ENCODE peak calls at places on chromosomes 1 and 21, in ten cellular contexts. T, J, K, M, U, D, Z, F, O and L are unnamed samples.

GRCh38 chr1:4615501-4615900 is 38.9 kb upstream of the AJAP1 start:
- ATAC-seq in T (no peak), J (no peak), K (no peak), M (no peak), U (no peak), D (no peak), Z (no peak), F (no peak), O (no peak), L (no peak)

GRCh38 chr1:219521325-219521724 is 91.6 kb downstream of the ZC3H11B start:
- ATAC-seq in T (no peak), J (no peak), K (no peak), M (no peak), U (no peak), D (no peak), Z (no peak), F (no peak), O (no peak), L (no peak)

GRCh38 chr1:81937791-81938450 is 137.2 kb downstream of the ADGRL2 start:
- ATAC-seq in T (no peak), J (no peak), K (no peak), M (no peak), U (peak; percentile 78), D (no peak), Z (no peak), F (no peak), O (no peak), L (peak; percentile 39)

GRCh38 chr1:39666772-39667171 is 5.1 kb downstream of the NT5C1A start:
- ATAC-seq in T (no peak), J (peak; percentile 86), K (no peak), M (no peak), U (no peak), D (no peak), Z (no peak), F (no peak), O (no peak), L (no peak)

GRCh38 chr1:97482022-97482421 is 438.8 kb downstream of the DPYD start:
- ATAC-seq in T (no peak), J (no peak), K (no peak), M (no peak), U (no peak), D (no peak), Z (no peak), F (no peak), O (no peak), L (no peak)

GRCh38 chr1:50841791-50842387 is 118.2 kb downstream of the FAF1 start:
- ATAC-seq in T (no peak), J (no peak), K (peak; percentile 30), M (peak; percentile 62), U (no peak), D (no peak), Z (no peak), F (no peak), O (no peak), L (peak; percentile 73)

GRCh38 chr1:74908797-74909196 is 175.8 kb downstream of the TYW3 start:
- ATAC-seq in T (no peak), J (no peak), K (no peak), M (no peak), U (no peak), D (no peak), Z (no peak), F (no peak), O (no peak), L (no peak)

GRCh38 chr1:107950434-107950833 is 14.5 kb downstream of the VAV3 start:
- ATAC-seq in T (peak; percentile 35), J (peak; percentile 32), K (no peak), M (no peak), U (no peak), D (no peak), Z (no peak), F (no peak), O (no peak), L (no peak)

GRCh38 chr1:60923287-60924110 is 158.9 kb upstream of the NFIA start:
- ATAC-seq in T (no peak), J (no peak), K (peak; percentile 86), M (no peak), U (peak; percentile 50), D (no peak), Z (no peak), F (no peak), O (no peak), L (no peak)

GRCh38 chr1:44328767-44329416 is 26.2 kb downstream of the ERI3 start:
- ATAC-seq in T (no peak), J (no peak), K (no peak), M (peak; percentile 13), U (no peak), D (no peak), Z (no peak), F (no peak), O (no peak), L (no peak)

GRCh38 chr21:46207006-46207919 is 21.3 kb downstream of the LSS start:
- ATAC-seq in T (no peak), J (no peak), K (no peak), M (no peak), U (no peak), D (no peak), Z (no peak), F (no peak), O (no peak), L (no peak)

GRCh38 chr1:115577513-115577912 is 64.3 kb upstream of the VANGL1 start:
- ATAC-seq in T (no peak), J (no peak), K (no peak), M (no peak), U (no peak), D (no peak), Z (no peak), F (no peak), O (no peak), L (no peak)

GRCh38 chr1:89844236-89844807 is 23.5 kb downstream of the LRRC8D start:
- ATAC-seq in T (no peak), J (peak; percentile 53), K (no peak), M (no peak), U (no peak), D (no peak), Z (no peak), F (peak; percentile 27), O (peak; percentile 8), L (no peak)

GRCh38 chr1:111880866-111881837 is 108.3 kb downstream of the KCND3 start:
- ATAC-seq in T (no peak), J (no peak), K (no peak), M (no peak), U (peak; percentile 63), D (peak; percentile 80), Z (peak; percentile 14), F (no peak), O (no peak), L (no peak)